ENCODE peak calls at places on chromosomes 2 and 18, in four cellular contexts. O, P, Z and W are unnamed samples.

GRCh38 chr18:12384261-12384660 is 7.2 kb upstream of the AFG3L2 start:
- DNase-seq in O (no peak), P (no peak), Z (no peak), W (no peak)

GRCh38 chr2:227511239-227511930 is 39.4 kb downstream of the AGFG1 start:
- DNase-seq in O (no peak), P (no peak), Z (no peak), W (no peak)

GRCh38 chr2:188983427-188984101 is 9.4 kb downstream of the COL3A1 start:
- DNase-seq in O (no peak), P (no peak), Z (no peak), W (no peak)

GRCh38 chr18:45221363-45221762 is 393.9 kb upstream of the SLC14A2 start:
- DNase-seq in O (no peak), P (no peak), Z (no peak), W (no peak)

GRCh38 chr18:8974696-8975095 is 127.8 kb upstream of the NDUFV2 start:
- DNase-seq in O (no peak), P (no peak), Z (no peak), W (no peak)

GRCh38 chr2:178392215-178392614 is 58.8 kb downstream of the PRKRA start:
- DNase-seq in O (no peak), P (no peak), Z (no peak), W (no peak)

GRCh38 chr2:68258854-68259253 is 6.5 kb upstream of the PPP3R1 start:
- DNase-seq in O (no peak), P (no peak), Z (no peak), W (no peak)

GRCh38 chr18:2898131-2898640 is 51.4 kb downstream of the EMILIN2 start:
- DNase-seq in O (no peak), P (peak), Z (no peak), W (peak)

GRCh38 chr18:37419272-37419671 is 146.3 kb downstream of the CELF4 start:
- DNase-seq in O (no peak), P (no peak), Z (no peak), W (no peak)

GRCh38 chr2:113847144-113847543 is 42.7 kb upstream of the ACTR3 start:
- DNase-seq in O (no peak), P (no peak), Z (no peak), W (no peak)

GRCh38 chr18:76460482-76460881 is 34.6 kb downstream of the ZNF516 start:
- DNase-seq in O (no peak), P (no peak), Z (no peak), W (no peak)

GRCh38 chr2:64679673-64680425 is 26.1 kb upstream of the SERTAD2 start:
- DNase-seq in O (no peak), P (no peak), Z (no peak), W (no peak)

GRCh38 chr18:66013976-66014375 is 263.2 kb downstream of the CDH7 start:
- DNase-seq in O (no peak), P (no peak), Z (no peak), W (no peak)

GRCh38 chr18:10453885-10454772 is at the start of gene APCDD1:
- DNase-seq in O (no peak), P (peak), Z (no peak), W (no peak)

GRCh38 chr18:70536370-70537062 is 247.7 kb downstream of the SOCS6 start:
- DNase-seq in O (no peak), P (no peak), Z (no peak), W (no peak)

GRCh38 chr2:10332402-10333246 is 29.9 kb downstream of the HPCAL1 start:
- DNase-seq in O (no peak), P (no peak), Z (no peak), W (no peak)

GRCh38 chr2:126905991-126906390 is 7.3 kb downstream of the TEX51 start:
- DNase-seq in O (no peak), P (peak), Z (no peak), W (no peak)

GRCh38 chr18:32049393-32050161 is 31.0 kb downstream of the RNF125 start:
- DNase-seq in O (no peak), P (peak), Z (no peak), W (peak)

GRCh38 chr18:58334061-58334460 is 290.0 kb downstream of the NEDD4L start:
- DNase-seq in O (no peak), P (no peak), Z (no peak), W (no peak)

GRCh38 chr2:173075781-173076556 is at the start of gene MAP3K20:
- DNase-seq in O (peak), P (peak), Z (peak), W (peak)

GRCh38 chr2:160278889-160279196 is 78.8 kb upstream of the ITGB6 start:
- DNase-seq in O (no peak), P (no peak), Z (no peak), W (no peak)

GRCh38 chr2:234240917-234241316 is 190.4 kb downstream of the SPP2 start:
- DNase-seq in O (no peak), P (no peak), Z (no peak), W (no peak)